ENCODE peak calls at places on chromosomes 13 and 19, in five cellular contexts. One of them, this sample, is unnamed.

GRCh38 chr13:59776924-59777690 is 386.6 kb downstream of the DIAPH3 start:
- DNase-seq in activated B cell treated with CpG ODN at 0.5 μM for 24 hours: no peak
- DNase-seq in T-cell: no peak
- DNase-seq in T-helper 1 cell: no peak
- DNase-seq in stimulated activated CD4-positive, alpha-beta T cell treated with anti-CD3 and anti-CD28 coated beads, Interleukin-1b, Interleukin-23, amount 100 ng/mL, for 1 hour: no peak
- DNase-seq in this sample: no peak

GRCh38 chr19:3243851-3244700 is 19.6 kb downstream of the CELF5 start:
- DNase-seq in activated B cell treated with CpG ODN at 0.5 μM for 24 hours: no peak
- DNase-seq in T-cell: peak; percentile 55
- DNase-seq in T-helper 1 cell: peak; percentile 36
- DNase-seq in stimulated activated CD4-positive, alpha-beta T cell treated with anti-CD3 and anti-CD28 coated beads, Interleukin-1b, Interleukin-23, amount 100 ng/mL, for 1 hour: peak; percentile 15
- DNase-seq in this sample: no peak

GRCh38 chr19:32580901-32581703 is at the start of gene PDCD5:
- DNase-seq in activated B cell treated with CpG ODN at 0.5 μM for 24 hours: peak; percentile 91
- DNase-seq in T-cell: peak; percentile 98
- DNase-seq in T-helper 1 cell: peak; percentile 94
- DNase-seq in stimulated activated CD4-positive, alpha-beta T cell treated with anti-CD3 and anti-CD28 coated beads, Interleukin-1b, Interleukin-23, amount 100 ng/mL, for 1 hour: peak; percentile 97
- DNase-seq in this sample: peak; percentile 94

GRCh38 chr13:24203726-24204295 is 43.3 kb downstream of the SPATA13 start:
- DNase-seq in activated B cell treated with CpG ODN at 0.5 μM for 24 hours: no peak
- DNase-seq in T-cell: no peak
- DNase-seq in T-helper 1 cell: no peak
- DNase-seq in stimulated activated CD4-positive, alpha-beta T cell treated with anti-CD3 and anti-CD28 coated beads, Interleukin-1b, Interleukin-23, amount 100 ng/mL, for 1 hour: no peak
- DNase-seq in this sample: no peak

GRCh38 chr13:40488869-40489391 is 177.5 kb downstream of the FOXO1 start:
- DNase-seq in activated B cell treated with CpG ODN at 0.5 μM for 24 hours: no peak
- DNase-seq in T-cell: no peak
- DNase-seq in T-helper 1 cell: no peak
- DNase-seq in stimulated activated CD4-positive, alpha-beta T cell treated with anti-CD3 and anti-CD28 coated beads, Interleukin-1b, Interleukin-23, amount 100 ng/mL, for 1 hour: no peak
- DNase-seq in this sample: no peak

GRCh38 chr13:44955421-44955820 is 33.9 kb downstream of the NUFIP1 start:
- DNase-seq in activated B cell treated with CpG ODN at 0.5 μM for 24 hours: no peak
- DNase-seq in T-cell: no peak
- DNase-seq in T-helper 1 cell: no peak
- DNase-seq in stimulated activated CD4-positive, alpha-beta T cell treated with anti-CD3 and anti-CD28 coated beads, Interleukin-1b, Interleukin-23, amount 100 ng/mL, for 1 hour: no peak
- DNase-seq in this sample: no peak

GRCh38 chr19:57648336-57649003 is 15.5 kb downstream of the ZNF211 start:
- DNase-seq in activated B cell treated with CpG ODN at 0.5 μM for 24 hours: no peak
- DNase-seq in T-cell: no peak
- DNase-seq in T-helper 1 cell: no peak
- DNase-seq in stimulated activated CD4-positive, alpha-beta T cell treated with anti-CD3 and anti-CD28 coated beads, Interleukin-1b, Interleukin-23, amount 100 ng/mL, for 1 hour: no peak
- DNase-seq in this sample: no peak

GRCh38 chr19:47122359-47123335 is 8.0 kb upstream of the SAE1 start:
- DNase-seq in activated B cell treated with CpG ODN at 0.5 μM for 24 hours: no peak
- DNase-seq in T-cell: no peak
- DNase-seq in T-helper 1 cell: no peak
- DNase-seq in stimulated activated CD4-positive, alpha-beta T cell treated with anti-CD3 and anti-CD28 coated beads, Interleukin-1b, Interleukin-23, amount 100 ng/mL, for 1 hour: no peak
- DNase-seq in this sample: no peak

GRCh38 chr13:110503037-110503901 is 58.3 kb downstream of the RAB20 start:
- DNase-seq in activated B cell treated with CpG ODN at 0.5 μM for 24 hours: no peak
- DNase-seq in T-cell: no peak
- DNase-seq in T-helper 1 cell: no peak
- DNase-seq in stimulated activated CD4-positive, alpha-beta T cell treated with anti-CD3 and anti-CD28 coated beads, Interleukin-1b, Interleukin-23, amount 100 ng/mL, for 1 hour: no peak
- DNase-seq in this sample: no peak

GRCh38 chr19:55642153-55643002 is 1.1 kb upstream of the ZNF581 start:
- DNase-seq in activated B cell treated with CpG ODN at 0.5 μM for 24 hours: peak; percentile 53
- DNase-seq in T-cell: no peak
- DNase-seq in T-helper 1 cell: no peak
- DNase-seq in stimulated activated CD4-positive, alpha-beta T cell treated with anti-CD3 and anti-CD28 coated beads, Interleukin-1b, Interleukin-23, amount 100 ng/mL, for 1 hour: no peak
- DNase-seq in this sample: no peak